ENCODE peak calls at places on chromosome 1, in four cellular contexts. B, V, Z and I are unnamed samples.

GRCh38 chr1:52190500-52191252 is 48.8 kb downstream of the ZFYVE9 start:
- DNase-seq in V (no peak), B (peak), Z (no peak), I (peak)

GRCh38 chr1:156114919-156115513 is 505 bp downstream of the LMNA start:
- DNase-seq in Z (no peak), V (peak), B (no peak), I (peak)

GRCh38 chr1:6045561-6045960 is at the start of gene KCNAB2:
- DNase-seq in V (no peak), Z (no peak), B (no peak), I (no peak)

GRCh38 chr1:107430540-107431228 is 289.8 kb downstream of the NTNG1 start:
- DNase-seq in V (peak), Z (peak), B (peak), I (peak)

GRCh38 chr1:232221790-232222499 is 408.0 kb downstream of the SIPA1L2 start:
- DNase-seq in B (peak), Z (no peak), V (no peak), I (no peak)

GRCh38 chr1:169576241-169576933 is 9.9 kb downstream of the F5 start:
- DNase-seq in B (no peak), V (no peak), Z (no peak), I (no peak)

GRCh38 chr1:202835548-202836072 is 24.9 kb downstream of the PCAT6 start:
- DNase-seq in V (no peak), B (no peak), Z (no peak), I (no peak)

GRCh38 chr1:20361805-20362381 is 71.2 kb downstream of the VWA5B1 start:
- DNase-seq in V (peak), B (peak), Z (no peak), I (peak)

GRCh38 chr1:167644551-167644950 is 14.5 kb downstream of the RCSD1 start:
- DNase-seq in V (no peak), B (no peak), Z (no peak), I (no peak)

GRCh38 chr1:220271706-220272046 is 577 bp downstream of the RAB3GAP2 start:
- DNase-seq in B (peak), Z (no peak), V (peak), I (peak)

GRCh38 chr1:88801575-88802208 is 89.7 kb downstream of the GTF2B start:
- DNase-seq in V (no peak), Z (peak), B (peak), I (peak)

GRCh38 chr1:205316179-205316578 is 5.4 kb downstream of the NUAK2 start:
- DNase-seq in Z (no peak), B (no peak), V (no peak), I (no peak)

GRCh38 chr1:6459850-6460265 is 6.1 kb downstream of the TNFRSF25 start:
- DNase-seq in V (peak), B (no peak), Z (no peak), I (no peak)

GRCh38 chr1:99600782-99601181 is 45.1 kb upstream of the PALMD start:
- DNase-seq in V (no peak), Z (no peak), B (no peak), I (peak)

GRCh38 chr1:5744911-5745431 is 247.3 kb downstream of the NPHP4 start:
- DNase-seq in Z (no peak), B (no peak), V (no peak), I (no peak)

GRCh38 chr1:66274634-66275033 is 259.3 kb upstream of the SGIP1 start:
- DNase-seq in Z (no peak), V (no peak), B (peak), I (no peak)

GRCh38 chr1:87685366-87686136 is 356.9 kb downstream of the LMO4 start:
- DNase-seq in Z (no peak), V (no peak), B (peak), I (peak)

DNA sequence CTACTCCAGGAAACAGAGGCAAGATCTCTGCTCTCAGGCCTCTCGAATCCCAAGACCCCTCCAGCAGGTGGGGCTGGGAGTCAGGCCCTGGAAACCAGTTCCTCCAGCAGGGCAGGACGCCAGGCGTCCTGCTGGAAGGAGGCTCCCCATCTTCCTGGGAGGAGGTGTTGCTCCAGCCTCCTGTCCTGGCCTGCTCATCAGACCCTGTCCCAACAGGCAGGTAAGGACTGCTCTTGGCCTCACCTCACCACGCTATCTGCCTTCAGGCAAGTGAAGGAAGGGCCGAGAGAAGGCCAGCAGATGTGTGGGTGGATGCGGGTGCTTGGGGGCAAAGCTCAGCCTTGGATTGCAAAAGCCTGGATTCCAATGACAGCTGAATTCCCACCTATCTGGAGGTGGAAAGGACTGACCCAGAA is 82.9 kb downstream of the SSBP3 start:
- DNase-seq in B (no peak), V (no peak), Z (no peak), I (no peak)
- TF ChIP-seq FOS in B (no peak), V (no peak), Z (no peak), I (no peak)

GRCh38 chr1:10495942-10496341 is 21.2 kb downstream of the PEX14 start:
- DNase-seq in V (no peak), B (no peak), Z (no peak), I (no peak)
- H2AFZ ChIP-seq in V (no peak), B (no peak), Z (no peak), I (no peak)

GRCh38 chr1:41849211-41849759 is 69.4 kb downstream of the HIVEP3 start:
- DNase-seq in Z (no peak), V (no peak), B (peak), I (no peak)

GRCh38 chr1:41853907-41854306 is 64.8 kb downstream of the HIVEP3 start:
- DNase-seq in B (no peak), V (no peak), Z (no peak), I (no peak)

GRCh38 chr1:41850029-41850428 is 68.7 kb downstream of the HIVEP3 start:
- DNase-seq in B (no peak), V (no peak), Z (no peak), I (no peak)

GRCh38 chr1:41852091-41852490 is 66.6 kb downstream of the HIVEP3 start:
- DNase-seq in Z (no peak), V (no peak), B (no peak), I (no peak)

GRCh38 chr1:41851589-41851988 is 67.1 kb downstream of the HIVEP3 start:
- DNase-seq in Z (no peak), V (no peak), B (peak), I (peak)
- TF ChIP-seq FOS in Z (no peak), V (no peak), B (no peak), I (peak)

GRCh38 chr1:96521994-96522760 is 199.4 kb upstream of the PTBP2 start:
- DNase-seq in V (no peak), B (peak), Z (no peak), I (no peak)

GRCh38 chr1:96524100-96524499 is 197.5 kb upstream of the PTBP2 start:
- DNase-seq in Z (no peak), B (no peak), V (no peak), I (no peak)

GRCh38 chr1:96520542-96520941 is 201.0 kb upstream of the PTBP2 start:
- DNase-seq in Z (no peak), V (no peak), B (no peak), I (peak)

GRCh38 chr1:96522927-96523326 is 198.7 kb upstream of the PTBP2 start:
- DNase-seq in V (no peak), Z (no peak), B (no peak), I (no peak)

GRCh38 chr1:96525657-96526613 is 195.6 kb upstream of the PTBP2 start:
- DNase-seq in B (no peak), V (no peak), Z (no peak), I (no peak)
- H2AFZ ChIP-seq in B (no peak), V (no peak), Z (no peak), I (no peak)

GRCh38 chr1:78289606-78290005 is 201.2 kb upstream of the PTGFR start:
- DNase-seq in Z (no peak), B (no peak), V (no peak), I (no peak)

GRCh38 chr1:78291443-78291842 is 199.3 kb upstream of the PTGFR start:
- DNase-seq in B (no peak), Z (no peak), V (no peak), I (no peak)

GRCh38 chr1:78284354-78284753 is 206.4 kb upstream of the PTGFR start:
- DNase-seq in V (no peak), B (no peak), Z (no peak), I (no peak)

GRCh38 chr1:78283691-78284090 is 207.1 kb upstream of the PTGFR start:
- DNase-seq in V (no peak), Z (no peak), B (no peak), I (no peak)

GRCh38 chr1:78286686-78287085 is 204.1 kb upstream of the PTGFR start:
- DNase-seq in V (no peak), B (peak), Z (no peak), I (peak)
- TF ChIP-seq FOS in V (no peak), B (peak), Z (no peak), I (peak)

GRCh38 chr1:108816049-108816882 is 40.6 kb downstream of the AKNAD1 start:
- DNase-seq in Z (no peak), V (peak), B (peak), I (peak)
- H2AFZ ChIP-seq in Z (no peak), V (peak), B (peak), I (peak)